ENCODE peak calls at places on chromosomes 12 and 14, in nine cellular contexts. L is WTC11; G is body of pancreas; M is HFFc6; B is left lung; J is nephron progenitor cell; C is uterus; U is GM12865; H is CD8-positive, alpha-beta T cell. F is an unnamed sample.

GRCh38 chr14:26655128-26655527 is 57.3 kb upstream of the NOVA1 start:
- DNase-seq in L (no peak), G (no peak), M (no peak), B (no peak), J (no peak), C (no peak), U (no peak), H (no peak), F (no peak)

GRCh38 chr12:1439687-1440086 is 154.7 kb downstream of the FBXL14 start:
- DNase-seq in L (no peak), G (no peak), M (no peak), B (no peak), J (no peak), C (no peak), U (no peak), H (no peak), F (no peak)

GRCh38 chr12:47686645-47687240 is 19.1 kb downstream of the RPAP3 start:
- DNase-seq in L (no peak), G (no peak), M (peak), B (no peak), J (no peak), C (no peak), U (peak), H (no peak), F (no peak)

GRCh38 chr12:23049180-23049579 is 424.2 kb downstream of the ETNK1 start:
- DNase-seq in L (no peak), G (no peak), M (no peak), B (no peak), J (no peak), C (no peak), U (peak), H (no peak), F (no peak)

GRCh38 chr14:105139212-105139825 is 29.3 kb downstream of the JAG2 start:
- DNase-seq in L (no peak), G (no peak), M (no peak), B (no peak), J (no peak), C (no peak), U (no peak), H (no peak), F (no peak)

GRCh38 chr12:122669397-122670070 is 33.6 kb downstream of the HCAR2 start:
- DNase-seq in L (no peak), G (no peak), M (peak), B (no peak), J (no peak), C (no peak), U (no peak), H (no peak), F (no peak)

GRCh38 chr12:48818831-48819590 is 715 bp downstream of the CACNB3 start:
- DNase-seq in L (peak), G (no peak), M (no peak), B (no peak), J (no peak), C (peak), U (no peak), H (no peak), F (no peak)

GRCh38 chr12:96236221-96236822 is 42.1 kb downstream of the ELK3 start:
- DNase-seq in L (no peak), G (no peak), M (no peak), B (no peak), J (no peak), C (peak), U (no peak), H (no peak), F (no peak)

GRCh38 chr12:108772247-108772646 is 40.9 kb upstream of the CORO1C start:
- DNase-seq in L (no peak), G (no peak), M (no peak), B (peak), J (no peak), C (no peak), U (peak), H (no peak), F (no peak)

GRCh38 chr12:98745578-98746391 is 100.7 kb downstream of the APAF1 start:
- DNase-seq in L (peak), G (peak), M (no peak), B (peak), J (peak), C (peak), U (peak), H (no peak), F (no peak)

GRCh38 chr12:20646239-20646827 is 48.8 kb upstream of the SLCO1C1 start:
- DNase-seq in L (no peak), G (no peak), M (peak), B (no peak), J (no peak), C (no peak), U (peak), H (no peak), F (no peak)

DNA sequence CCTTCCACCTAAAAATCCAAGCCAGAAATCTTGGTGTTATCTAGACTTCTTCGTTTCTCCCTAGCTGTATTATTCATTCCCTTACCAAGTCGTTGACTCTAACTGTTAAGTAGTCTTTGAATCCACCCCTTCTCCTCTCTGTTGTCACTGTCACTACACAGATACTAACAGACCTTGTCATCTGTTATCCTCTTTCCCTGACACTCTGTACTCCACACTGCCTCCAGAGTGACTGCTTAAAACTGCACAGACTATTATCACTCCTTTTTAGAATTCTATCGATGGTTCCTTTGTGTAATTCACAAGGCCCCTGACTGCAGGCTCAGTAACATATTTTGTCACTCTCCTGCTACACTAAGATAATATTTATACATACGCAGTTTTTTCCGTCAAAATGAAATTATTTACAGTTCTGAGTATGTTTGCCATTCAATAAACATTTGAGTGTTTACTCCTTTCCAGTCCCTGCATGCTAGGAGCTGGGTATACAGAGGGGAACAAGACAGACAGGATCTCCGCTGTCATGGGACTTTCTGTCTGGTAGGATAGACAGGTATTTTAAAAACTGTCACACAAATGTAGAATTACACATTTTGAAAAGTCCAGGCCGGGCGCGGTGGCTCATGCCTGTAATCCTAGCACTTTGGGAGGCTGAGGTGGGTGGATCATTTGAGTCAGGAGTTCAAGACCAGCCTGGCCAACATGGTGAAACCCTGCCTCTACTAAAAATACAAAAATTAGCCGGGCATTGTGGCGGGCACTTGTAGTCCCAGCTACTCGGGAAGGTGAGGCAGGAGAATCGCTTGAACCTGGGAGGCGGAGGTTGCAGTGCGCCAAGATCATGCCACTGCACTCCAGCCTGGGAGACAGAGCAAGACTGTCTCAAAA is 3.8 kb downstream of the MARS1 start:
- DNase-seq in L (no peak), G (no peak), M (no peak), B (no peak), J (no peak), C (no peak), U (peak), H (no peak), F (no peak)
- TF ChIP-seq CTCF in L (no peak), G (no peak), M (peak), B (no peak), J (no peak), C (no peak), U (peak), H (no peak), F (no peak)

GRCh38 chr12:33828326-33828725 is 194.0 kb upstream of the ALG10 start:
- DNase-seq in L (no peak), G (no peak), M (no peak), B (no peak), J (no peak), C (no peak), U (no peak), H (no peak), F (no peak)
- TF ChIP-seq CTCF in L (no peak), G (no peak), M (no peak), B (no peak), J (no peak), C (no peak), U (no peak), H (no peak), F (no peak)

DNA sequence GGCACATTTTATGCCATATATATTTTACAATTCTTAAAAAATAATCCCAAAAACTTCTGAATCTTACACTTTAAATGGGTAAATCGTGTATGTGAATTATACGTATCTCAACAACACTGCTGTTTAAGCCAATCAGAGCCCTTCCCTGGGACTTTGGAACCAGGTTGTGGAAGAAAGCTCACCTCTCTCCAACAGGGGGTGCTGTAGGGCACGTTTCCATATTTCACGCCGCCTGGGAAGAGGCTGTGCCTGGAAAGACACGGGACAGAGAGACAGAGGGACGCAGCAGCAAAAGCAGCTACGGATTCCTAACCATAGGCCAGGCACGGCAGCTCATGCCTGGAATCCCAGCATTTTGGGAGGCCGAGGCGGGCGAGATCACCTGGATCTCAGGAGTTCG is 29.4 kb upstream of the FBRSL1 start:
- DNase-seq in L (peak), G (no peak), M (no peak), B (peak), J (no peak), C (no peak), U (no peak), H (no peak), F (no peak)
- TF ChIP-seq CTCF in L (peak), G (no peak), M (peak), B (peak), J (peak), C (no peak), U (peak), H (no peak), F (no peak)

DNA sequence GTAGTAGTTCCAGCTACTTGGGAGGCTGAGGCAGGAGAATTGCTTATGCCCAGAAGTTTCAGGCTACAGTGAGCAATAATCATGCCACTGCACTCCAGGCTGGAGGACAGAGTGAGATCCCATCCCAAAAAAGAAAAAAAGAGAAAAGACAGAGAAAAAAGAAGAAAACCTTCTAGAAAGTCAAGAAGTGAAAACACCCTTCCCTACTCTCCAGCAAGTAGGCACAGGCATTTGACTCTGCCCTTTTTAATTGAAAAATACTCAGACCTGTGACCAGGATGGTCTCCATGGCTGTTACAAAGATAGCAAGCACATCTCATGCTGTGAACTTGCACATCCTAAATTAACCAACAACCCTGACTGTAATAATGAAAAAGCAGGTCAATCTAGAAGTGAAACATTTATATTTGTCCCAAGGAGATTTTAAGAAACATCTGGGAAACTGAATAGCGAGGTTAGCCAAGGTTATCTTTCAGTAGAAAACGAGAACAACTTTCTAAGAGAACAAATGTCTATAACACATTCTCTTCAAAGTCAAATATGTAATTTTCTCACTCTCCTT is 2.0 kb downstream of the TMTC1 start:
- DNase-seq in L (no peak), G (no peak), M (no peak), B (no peak), J (no peak), C (no peak), U (no peak), H (no peak), F (no peak)
- TF ChIP-seq CTCF in L (no peak), G (no peak), M (no peak), B (no peak), J (no peak), C (no peak), U (no peak), H (no peak), F (no peak)

DNA sequence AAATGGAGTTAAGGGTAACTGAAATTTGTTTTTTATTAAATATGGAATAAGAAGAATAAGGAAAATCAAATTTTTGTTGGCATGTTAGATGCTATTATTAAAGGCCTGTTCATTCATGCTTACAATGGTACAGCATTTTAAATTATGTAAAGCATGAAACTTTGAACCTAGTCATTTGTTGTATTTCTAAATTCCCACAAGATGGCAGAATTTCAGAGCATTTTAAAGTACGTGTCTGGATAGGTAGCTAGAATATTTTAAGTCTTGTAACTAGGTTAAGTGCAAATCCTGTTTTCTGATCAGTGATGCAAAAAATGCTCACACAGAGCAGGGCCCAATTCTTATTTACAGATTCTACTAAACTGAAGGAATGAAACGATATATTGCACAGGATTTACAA is 585.6 kb upstream of the MIS18BP1 start:
- DNase-seq in L (no peak), G (no peak), M (no peak), B (no peak), J (no peak), C (no peak), U (peak), H (no peak), F (no peak)
- TF ChIP-seq CTCF in L (no peak), G (no peak), M (peak), B (no peak), J (no peak), C (no peak), U (peak), H (no peak), F (no peak)

DNA sequence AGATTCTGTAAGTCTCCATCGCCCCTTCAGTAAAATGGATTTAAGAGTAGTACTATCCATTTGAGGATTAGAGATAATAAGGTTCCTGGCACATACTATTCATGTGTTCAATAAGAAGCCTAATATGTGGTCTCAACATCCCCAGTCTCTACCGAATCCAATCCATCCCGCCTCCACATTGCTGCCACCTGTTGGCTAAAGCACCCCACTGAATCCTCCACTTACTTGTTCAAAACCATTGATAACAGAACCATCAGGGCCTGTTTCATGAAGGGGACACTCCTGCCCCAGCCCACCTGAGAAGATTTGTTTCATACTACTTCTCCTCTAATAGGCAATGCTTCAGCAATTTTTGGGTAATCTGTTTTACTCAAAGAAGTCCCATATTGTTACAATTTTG is 147.5 kb downstream of the SLC2A13 start:
- DNase-seq in L (peak), G (no peak), M (no peak), B (no peak), J (no peak), C (no peak), U (peak), H (no peak), F (no peak)
- TF ChIP-seq CTCF in L (no peak), G (no peak), M (no peak), B (no peak), J (no peak), C (no peak), U (peak), H (no peak), F (no peak)

GRCh38 chr12:120439646-120440247 is 1.8 kb downstream of the COX6A1 start:
- DNase-seq in L (peak), G (peak), M (peak), B (no peak), J (peak), C (peak), U (peak), H (peak), F (peak)
- TF ChIP-seq CTCF in L (peak), G (peak), M (peak), B (peak), J (peak), C (peak), U (peak), H (peak), F (peak)

GRCh38 chr12:121626853-121627623 is 708 bp downstream of the ORAI1 start:
- DNase-seq in L (peak), G (peak), M (peak), B (peak), J (peak), C (peak), U (peak), H (peak), F (peak)

GRCh38 chr12:121630791-121631190 is 4.5 kb downstream of the ORAI1 start:
- DNase-seq in L (no peak), G (no peak), M (no peak), B (no peak), J (no peak), C (no peak), U (no peak), H (no peak), F (no peak)

GRCh38 chr12:121628536-121628935 is 2.2 kb downstream of the ORAI1 start:
- DNase-seq in L (no peak), G (no peak), M (no peak), B (no peak), J (no peak), C (no peak), U (peak), H (no peak), F (no peak)

GRCh38 chr12:121628037-121628436 is 1.7 kb downstream of the ORAI1 start:
- DNase-seq in L (no peak), G (peak), M (no peak), B (no peak), J (no peak), C (no peak), U (peak), H (no peak), F (no peak)

DNA sequence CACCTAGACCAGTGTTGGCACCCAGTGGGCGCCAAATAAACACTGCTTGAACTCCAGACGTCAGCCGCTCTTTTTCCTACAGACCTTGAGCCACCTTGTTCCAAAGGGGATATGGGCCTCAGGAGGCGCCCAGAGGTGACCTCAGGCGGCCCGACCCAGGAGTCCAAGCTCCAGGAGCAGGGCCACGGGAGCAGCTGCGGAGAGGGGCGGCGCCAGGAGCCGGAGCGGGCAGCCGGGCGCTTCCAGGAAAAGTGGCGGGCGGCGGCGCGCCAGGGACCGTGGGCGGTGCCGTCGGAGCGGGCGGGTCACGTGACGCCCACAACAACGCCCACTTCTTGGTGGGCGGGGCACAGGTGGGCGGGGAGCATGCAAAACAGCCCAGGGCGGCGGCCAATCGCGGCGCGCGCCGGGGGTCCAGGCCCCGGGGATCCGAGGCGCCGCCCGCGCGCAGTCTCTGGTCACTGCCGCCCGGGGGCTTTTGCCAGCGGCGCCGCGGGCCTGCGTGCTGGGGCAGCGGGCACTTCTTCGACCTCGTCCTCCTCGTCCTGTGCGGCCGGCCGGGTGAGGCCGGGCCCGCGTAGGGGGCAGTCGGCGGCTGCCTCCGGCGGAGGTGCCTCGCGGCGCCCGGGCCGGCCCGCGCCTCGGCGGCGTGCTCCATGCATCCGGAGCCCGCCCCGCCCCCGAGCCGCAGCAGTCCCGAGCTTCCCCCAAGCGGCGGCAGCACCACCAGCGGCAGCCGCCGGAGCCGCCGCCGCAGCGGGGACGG is at the start of gene ORAI1:
- DNase-seq in L (peak), G (peak), M (peak), B (peak), J (peak), C (peak), U (peak), H (peak), F (peak)
- TF ChIP-seq CTCF in L (no peak), G (no peak), M (no peak), B (no peak), J (no peak), C (peak), U (no peak), H (no peak), F (no peak)

GRCh38 chr12:80622271-80622670 is 85.2 kb upstream of the MYF6 start:
- DNase-seq in L (no peak), G (no peak), M (peak), B (no peak), J (no peak), C (no peak), U (peak), H (no peak), F (no peak)
- TF ChIP-seq CTCF in L (no peak), G (no peak), M (peak), B (no peak), J (no peak), C (no peak), U (peak), H (no peak), F (no peak)